ENCODE peak calls at places on chromosome 2, in nine cellular contexts. T is PC-3, U is lung, B is fibroblast of lung, R is OCI-LY7, S is IMR-90, W is left lung, X is colonic mucosa, E is HCT116. I is an unnamed sample.

GRCh38 chr2:99692785-99693184 is 203.0 kb upstream of the REV1 start:
- DNase-seq in T (peak; percentile 44), U (no peak), B (no peak), R (peak; percentile 40), S (no peak), W (no peak), X (no peak), E (no peak), I (no peak)

GRCh38 chr2:190379249-190379964 is 28.7 kb upstream of the MFSD6 start:
- DNase-seq in T (peak; percentile 79), U (peak; percentile 77), B (peak; percentile 34), R (no peak), S (peak; percentile 57), W (peak; percentile 82), X (no peak), E (no peak), I (peak; percentile 59)

GRCh38 chr2:45055261-45055660 is 46.0 kb upstream of the SIX2 start:
- DNase-seq in T (no peak), U (no peak), B (no peak), R (no peak), S (no peak), W (no peak), X (no peak), E (no peak), I (no peak)

GRCh38 chr2:27186613-27187345 is 25.1 kb upstream of the ATRAID start:
- DNase-seq in T (no peak), U (no peak), B (no peak), R (no peak), S (no peak), W (no peak), X (no peak), E (no peak), I (no peak)

GRCh38 chr2:110125292-110125691 is 9.7 kb upstream of the MALL start:
- DNase-seq in T (no peak), U (no peak), B (no peak), R (no peak), S (peak; percentile 11), W (no peak), X (no peak), E (no peak), I (peak; percentile 54)

GRCh38 chr2:132374961-132375360 is 41.6 kb upstream of the GPR39 start:
- DNase-seq in T (no peak), U (no peak), B (no peak), R (no peak), S (no peak), W (no peak), X (no peak), E (no peak), I (no peak)

GRCh38 chr2:240386321-240386720 is 49.1 kb upstream of the GPC1 start:
- DNase-seq in T (no peak), U (no peak), B (no peak), R (no peak), S (no peak), W (no peak), X (no peak), E (no peak), I (no peak)

GRCh38 chr2:174846941-174847938 is 83.0 kb upstream of the CHRNA1 start:
- DNase-seq in T (peak; percentile 68), U (no peak), B (peak; percentile 98), R (no peak), S (peak; percentile 97), W (no peak), X (no peak), E (no peak), I (peak; percentile 86)

GRCh38 chr2:149768320-149768799 is 180.8 kb upstream of the MMADHC start:
- DNase-seq in T (peak; percentile 40), U (no peak), B (no peak), R (no peak), S (peak; percentile 15), W (no peak), X (no peak), E (no peak), I (peak; percentile 44)

GRCh38 chr2:76427447-76427846 is 716.7 kb upstream of the GCFC2 start:
- DNase-seq in T (no peak), U (no peak), B (no peak), R (no peak), S (no peak), W (no peak), X (no peak), E (no peak), I (no peak)

GRCh38 chr2:188976545-188977268 is 2.5 kb downstream of the COL3A1 start:
- DNase-seq in T (peak; percentile 76), U (no peak), B (peak; percentile 83), R (peak; percentile 18), S (peak; percentile 81), W (no peak), X (no peak), E (peak; percentile 16), I (peak; percentile 54)

GRCh38 chr2:207892676-207893402 is 123.1 kb upstream of the FZD5 start:
- DNase-seq in T (no peak), U (no peak), B (no peak), R (no peak), S (no peak), W (no peak), X (no peak), E (no peak), I (peak; percentile 56)

GRCh38 chr2:145155196-145155595 is 635.3 kb upstream of the ZEB2 start:
- DNase-seq in T (no peak), U (no peak), B (no peak), R (no peak), S (no peak), W (no peak), X (no peak), E (no peak), I (no peak)

GRCh38 chr2:224211821-224212220 is 172.7 kb upstream of the SERPINE2 start:
- DNase-seq in T (no peak), U (no peak), B (peak; percentile 52), R (peak; percentile 17), S (no peak), W (no peak), X (no peak), E (no peak), I (no peak)

DNA sequence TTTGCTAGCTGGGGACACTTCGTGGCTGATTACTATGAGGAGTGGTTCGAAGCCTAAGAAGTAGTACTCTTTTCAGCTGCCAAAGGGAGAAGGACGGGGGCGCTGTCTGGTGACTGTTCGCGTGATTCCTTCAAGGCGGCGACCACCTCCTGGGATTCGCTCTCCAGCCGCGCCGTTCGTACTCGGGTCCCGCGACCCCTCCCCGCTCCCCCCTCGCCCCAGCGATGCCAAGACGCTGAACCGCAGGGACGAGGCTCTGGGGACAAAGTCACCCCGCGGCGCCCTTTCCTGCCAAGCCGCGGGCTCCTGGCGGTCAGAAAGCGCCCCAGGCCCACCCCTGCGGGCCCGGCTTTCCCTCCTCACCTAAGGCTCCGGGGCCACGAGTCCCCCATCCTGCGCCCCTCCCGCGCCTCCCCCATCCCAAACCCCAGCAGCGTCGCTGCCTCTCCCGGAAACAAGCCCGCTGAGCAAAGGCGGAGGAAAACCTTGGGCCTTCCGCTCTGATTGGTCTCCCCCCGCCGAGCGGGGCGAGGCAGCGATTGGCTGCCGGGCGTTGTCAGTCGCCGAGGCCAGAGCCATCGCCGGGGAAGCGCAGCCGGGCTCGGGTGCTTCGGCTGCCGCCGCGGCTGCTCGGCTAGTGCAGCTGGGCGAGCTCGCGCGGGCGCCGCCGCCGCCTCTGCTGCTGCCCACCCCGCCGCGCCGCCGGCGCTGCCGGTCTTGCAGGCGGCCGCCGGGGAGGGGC is 404.3 kb downstream of the XIRP2 start:
- DNase-seq in T (peak; percentile 92), U (peak; percentile 84), B (peak; percentile 95), R (no peak), S (peak; percentile 93), W (peak; percentile 86), X (peak; percentile 91), E (peak; percentile 52), I (peak; percentile 96)
- H3K4me3 ChIP-seq in T (peak within 1 kb of the TSS; percentile 83), U (peak within 1 kb of the TSS; percentile 57), B (peak within 1 kb of the TSS; percentile 73), R (no peak within 1 kb of the TSS), S (peak within 1 kb of the TSS; percentile 68), W (peak within 1 kb of the TSS; percentile 54), X (peak within 1 kb of the TSS; percentile 78), E (peak within 1 kb of the TSS; percentile 59), I (peak within 1 kb of the TSS; percentile 68)

GRCh38 chr2:154437104-154437503 is 261.4 kb upstream of the KCNJ3 start:
- DNase-seq in T (no peak), U (no peak), B (no peak), R (no peak), S (no peak), W (no peak), X (no peak), E (no peak), I (no peak)

GRCh38 chr2:154443919-154444318 is 254.6 kb upstream of the KCNJ3 start:
- DNase-seq in T (no peak), U (no peak), B (no peak), R (no peak), S (no peak), W (no peak), X (no peak), E (no peak), I (no peak)

DNA sequence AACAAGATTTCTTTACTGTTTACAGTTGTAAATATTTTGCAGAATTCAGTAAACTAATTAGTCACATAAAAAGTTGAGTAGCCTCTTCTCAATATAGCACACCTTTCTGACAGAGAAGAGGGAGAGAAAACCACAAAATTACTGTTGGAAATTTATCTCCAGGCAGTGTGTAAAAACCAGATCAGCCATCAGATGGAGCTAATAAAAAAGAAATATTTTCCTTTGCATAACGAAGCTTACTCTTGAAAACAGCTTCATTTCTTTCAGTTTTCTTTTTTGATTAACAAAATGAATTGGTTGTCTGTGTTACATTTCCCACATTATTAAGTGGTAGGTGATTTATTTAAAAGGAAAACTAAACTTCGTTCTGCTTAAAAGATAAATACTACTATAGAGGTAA is 259.3 kb upstream of the KCNJ3 start:
- DNase-seq in T (peak; percentile 14), U (no peak), B (no peak), R (no peak), S (no peak), W (no peak), X (no peak), E (no peak), I (no peak)
- TF ChIP-seq CTCF in T (no peak), U (no peak), B (no peak), R (peak; percentile 42), S (no peak), W (peak; percentile 22), X (no peak), E (no peak), I (no peak)

GRCh38 chr2:195659114-195659513 is 2.1 kb downstream of the SLC39A10 start:
- DNase-seq in T (no peak), U (no peak), B (peak; percentile 36), R (peak; percentile 61), S (peak; percentile 42), W (no peak), X (no peak), E (no peak), I (peak; percentile 22)
- H3K4me3 ChIP-seq in T (peak overlapping the region; percentile 88), U (no peak overlapping the region), B (peak overlapping the region; percentile 83), R (peak overlapping the region; percentile 93), S (peak overlapping the region; percentile 96), W (peak overlapping the region; percentile 84), X (peak overlapping the region; percentile 94), E (no peak overlapping the region), I (peak overlapping the region; percentile 89)

DNA sequence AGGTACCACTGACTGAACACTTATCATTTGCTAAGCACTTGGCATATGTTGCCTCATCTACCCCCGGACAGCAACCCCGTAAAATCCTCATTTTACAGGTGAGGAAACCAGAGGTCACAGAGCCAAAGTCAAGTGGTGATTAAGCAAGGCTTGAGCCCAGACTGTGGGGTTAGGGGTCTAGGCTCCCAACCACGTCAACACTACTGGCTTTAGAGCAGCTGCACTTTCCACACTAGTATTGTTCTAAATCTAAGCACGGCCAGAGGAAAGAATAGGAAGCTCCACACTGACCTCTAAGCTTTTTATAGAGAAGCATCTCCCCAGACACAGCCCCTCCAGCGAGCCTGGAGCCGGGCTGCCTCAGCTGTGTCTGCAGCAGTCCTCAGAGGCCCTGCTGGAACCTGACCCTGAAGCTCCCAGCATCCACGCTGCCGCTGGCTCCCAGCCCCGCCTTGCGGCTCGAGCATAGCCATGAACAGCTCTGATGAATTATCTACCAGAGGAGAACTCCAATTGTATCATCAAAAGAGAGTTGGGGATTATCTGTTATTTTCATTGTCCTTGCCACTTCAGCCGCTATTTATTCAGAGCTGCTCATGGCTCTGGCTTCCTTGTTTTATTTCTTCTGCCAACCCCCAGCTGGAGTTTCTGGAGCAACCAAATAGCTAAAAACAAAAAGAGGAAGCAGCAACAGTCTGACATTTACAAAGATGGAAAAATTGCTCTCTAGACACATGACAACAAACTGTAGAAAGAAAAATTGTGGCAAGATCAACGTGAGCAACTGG is 62.2 kb upstream of the RTN4 start:
- DNase-seq in T (no peak), U (no peak), B (peak; percentile 79), R (peak; percentile 20), S (peak; percentile 78), W (peak; percentile 77), X (peak; percentile 65), E (no peak), I (peak; percentile 87)
- TF ChIP-seq CTCF in T (no peak), U (no peak), B (no peak), R (no peak), S (no peak), W (no peak), X (no peak), E (no peak), I (peak; percentile 8)

I was measured in astrocyte of the spinal cord.